ENCODE peak calls at places on chromosomes 6 and 20, in five cellular contexts. J is iPS DF 19.7, L is cardiac septum, Z is left ventricle myocardium inferior, O is EL. N is an unnamed sample.

GRCh38 chr6:108562503-108562993 is 1.8 kb downstream of the FOXO3 start:
- DNase-seq in O (peak; percentile 90), L (peak; percentile 86), Z (peak; percentile 64), J (peak; percentile 96), N (no peak)

GRCh38 chr6:6837541-6838080 is 249.1 kb downstream of the LY86 start:
- DNase-seq in L (no peak), O (no peak), Z (no peak), J (no peak), N (no peak)

GRCh38 chr6:163626073-163626867 is 211.8 kb downstream of the QKI start:
- DNase-seq in L (peak; percentile 55), O (peak; percentile 20), J (no peak), Z (no peak), N (no peak)

GRCh38 chr20:9699181-9699580 is 139.7 kb downstream of the PAK5 start:
- DNase-seq in O (no peak), L (no peak), J (no peak), Z (no peak), N (no peak)

GRCh38 chr6:34295721-34296120 is 46.9 kb upstream of the SMIM29 start:
- DNase-seq in O (no peak), Z (no peak), L (no peak), J (no peak), N (no peak)

GRCh38 chr20:45293041-45294002 is 13.3 kb upstream of the RBPJL start:
- DNase-seq in J (peak; percentile 65), Z (peak; percentile 78), L (peak; percentile 94), O (peak; percentile 85), N (peak; percentile 88)

GRCh38 chr6:34205466-34205865 is 31.2 kb upstream of the HMGA1 start:
- DNase-seq in Z (no peak), J (no peak), L (no peak), O (no peak), N (no peak)

GRCh38 chr6:129340983-129341382 is 369.0 kb downstream of the ARHGAP18 start:
- DNase-seq in Z (no peak), O (peak; percentile 89), L (no peak), J (no peak), N (no peak)

GRCh38 chr6:13859871-13860555 is 45.7 kb upstream of the MCUR1 start:
- DNase-seq in J (no peak), O (no peak), Z (no peak), L (no peak), N (no peak)

GRCh38 chr20:47352332-47353223 is 3.9 kb downstream of the ZMYND8 start:
- DNase-seq in O (no peak), L (no peak), Z (peak; percentile 59), J (no peak), N (no peak)

GRCh38 chr6:154504865-154505449 is 5.5 kb downstream of the CNKSR3 start:
- DNase-seq in Z (no peak), O (no peak), J (no peak), L (no peak), N (no peak)

GRCh38 chr20:50249447-50250388 is 59.1 kb downstream of the CEBPB start:
- DNase-seq in O (no peak), L (no peak), J (no peak), Z (no peak), N (no peak)

GRCh38 chr20:32538526-32538918 is 46.6 kb downstream of the NOL4L start:
- DNase-seq in L (no peak), O (no peak), Z (no peak), J (no peak), N (no peak)

N was measured in NT2/D1.